ENCODE peak calls at places on chromosomes 13 and 19, in five cellular contexts. One of them, this sample, is unnamed.

GRCh38 chr13:53144826-53145225 is 116.2 kb downstream of the OLFM4 start:
- DNase-seq in neuronal stem cell: no peak
- DNase-seq in IMR-90: no peak
- DNase-seq in mesenchymal stem cell: no peak
- DNase-seq in H1: no peak
- DNase-seq in this sample: no peak

GRCh38 chr19:45069056-45069455 is 7.2 kb downstream of the ZNF296 start:
- DNase-seq in neuronal stem cell: no peak
- DNase-seq in IMR-90: no peak
- DNase-seq in mesenchymal stem cell: peak
- DNase-seq in H1: no peak
- DNase-seq in this sample: peak

GRCh38 chr13:97249797-97250495 is 27.8 kb downstream of the MBNL2 start:
- DNase-seq in neuronal stem cell: no peak
- DNase-seq in IMR-90: no peak
- DNase-seq in mesenchymal stem cell: no peak
- DNase-seq in H1: no peak
- DNase-seq in this sample: no peak

GRCh38 chr19:31220540-31220939 is 128.7 kb downstream of the TSHZ3 start:
- DNase-seq in neuronal stem cell: no peak
- DNase-seq in IMR-90: no peak
- DNase-seq in mesenchymal stem cell: no peak
- DNase-seq in H1: no peak
- DNase-seq in this sample: peak

GRCh38 chr13:23623394-23623793 is 53.2 kb downstream of the TNFRSF19 start:
- DNase-seq in neuronal stem cell: no peak
- DNase-seq in IMR-90: no peak
- DNase-seq in mesenchymal stem cell: no peak
- DNase-seq in H1: no peak
- DNase-seq in this sample: no peak

GRCh38 chr13:102195566-102196462 is 206.0 kb downstream of the FGF14 start:
- DNase-seq in neuronal stem cell: no peak
- DNase-seq in IMR-90: peak
- DNase-seq in mesenchymal stem cell: peak
- DNase-seq in H1: no peak
- DNase-seq in this sample: peak

GRCh38 chr13:34817246-34817645 is 124.8 kb upstream of the NBEA start:
- DNase-seq in neuronal stem cell: no peak
- DNase-seq in IMR-90: no peak
- DNase-seq in mesenchymal stem cell: no peak
- DNase-seq in H1: no peak
- DNase-seq in this sample: no peak

GRCh38 chr19:3982701-3983541 is 2.3 kb downstream of the EEF2 start:
- DNase-seq in neuronal stem cell: no peak
- DNase-seq in IMR-90: peak
- DNase-seq in mesenchymal stem cell: peak
- DNase-seq in H1: no peak
- DNase-seq in this sample: peak

GRCh38 chr19:35177377-35178274 is 23.1 kb downstream of the FXYD5 start:
- DNase-seq in neuronal stem cell: no peak
- DNase-seq in IMR-90: no peak
- DNase-seq in mesenchymal stem cell: no peak
- DNase-seq in H1: no peak
- DNase-seq in this sample: no peak

GRCh38 chr19:44303976-44304568 is 753 bp downstream of the ZNF235 start:
- DNase-seq in neuronal stem cell: peak
- DNase-seq in IMR-90: peak
- DNase-seq in mesenchymal stem cell: peak
- DNase-seq in H1: no peak
- DNase-seq in this sample: peak

GRCh38 chr13:50845211-50845610 is 1.7 kb upstream of the DLEU7 start:
- DNase-seq in neuronal stem cell: no peak
- DNase-seq in IMR-90: no peak
- DNase-seq in mesenchymal stem cell: no peak
- DNase-seq in H1: no peak
- DNase-seq in this sample: no peak

GRCh38 chr19:888615-889385 is 4.2 kb downstream of the MED16 start:
- DNase-seq in neuronal stem cell: no peak
- DNase-seq in IMR-90: no peak
- DNase-seq in mesenchymal stem cell: no peak
- DNase-seq in H1: no peak
- DNase-seq in this sample: no peak

GRCh38 chr19:21202865-21203494 is 61.1 kb downstream of the ZNF431 start:
- DNase-seq in neuronal stem cell: peak
- DNase-seq in IMR-90: peak
- DNase-seq in mesenchymal stem cell: peak
- DNase-seq in H1: peak
- DNase-seq in this sample: peak

DNA sequence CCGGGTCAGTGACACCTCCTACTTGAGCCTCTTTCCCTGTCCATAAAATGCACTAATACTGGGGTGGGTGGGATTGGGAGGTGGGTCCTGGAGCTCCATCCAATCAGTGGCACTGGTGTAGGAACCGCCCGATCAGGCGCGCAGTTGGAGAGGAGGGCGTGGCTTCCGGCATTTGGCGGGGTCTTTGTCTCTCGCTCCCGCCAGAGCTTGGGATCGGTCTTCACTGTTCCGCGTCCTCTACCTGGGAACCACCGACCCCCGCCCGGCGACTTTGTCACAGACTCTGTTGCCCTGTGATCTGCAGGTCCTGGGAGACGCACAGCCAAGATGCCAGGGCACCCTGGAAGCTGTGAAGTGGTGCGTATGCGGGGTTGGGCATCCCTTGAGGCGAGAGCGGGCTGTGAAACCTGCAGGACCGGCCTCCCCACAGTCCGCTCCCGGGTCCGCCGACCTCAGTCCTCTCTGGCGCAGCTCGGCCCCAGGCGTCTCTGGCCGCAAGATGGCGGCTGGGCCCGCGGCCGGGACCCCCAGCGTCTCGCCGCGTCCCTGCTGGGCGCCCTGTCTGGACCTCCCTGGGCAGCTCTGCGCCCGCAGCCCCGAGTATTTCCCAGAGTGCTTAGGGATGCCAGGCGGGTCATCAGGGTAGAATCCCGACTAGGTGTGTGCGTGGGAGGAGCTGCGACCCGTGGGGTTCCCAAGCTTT is 41.6 kb upstream of the ZNF730 start:
- DNase-seq in neuronal stem cell: peak
- DNase-seq in IMR-90: peak
- DNase-seq in mesenchymal stem cell: peak
- DNase-seq in H1: peak
- DNase-seq in this sample: peak
- H2BK15ac ChIP-seq in neuronal stem cell: no peak
- H2BK15ac ChIP-seq in IMR-90: no peak
- H2BK15ac ChIP-seq in mesenchymal stem cell: no peak
- H2BK15ac ChIP-seq in H1: peak
- H2BK15ac ChIP-seq in this sample: no peak

GRCh38 chr19:49428547-49429451 is 3.6 kb downstream of the GFY start:
- DNase-seq in neuronal stem cell: no peak
- DNase-seq in IMR-90: no peak
- DNase-seq in mesenchymal stem cell: no peak
- DNase-seq in H1: no peak
- DNase-seq in this sample: no peak
- H3K4me3 ChIP-seq in neuronal stem cell: peak
- H3K4me3 ChIP-seq in IMR-90: no peak
- H3K4me3 ChIP-seq in mesenchymal stem cell: no peak
- H3K4me3 ChIP-seq in H1: peak
- H3K4me3 ChIP-seq in this sample: peak

GRCh38 chr19:8910775-8911414 is 78.7 kb downstream of the MBD3L1 start:
- DNase-seq in neuronal stem cell: no peak
- DNase-seq in IMR-90: no peak
- DNase-seq in mesenchymal stem cell: no peak
- DNase-seq in H1: no peak
- DNase-seq in this sample: no peak
- H2BK15ac ChIP-seq in neuronal stem cell: no peak
- H2BK15ac ChIP-seq in IMR-90: no peak
- H2BK15ac ChIP-seq in mesenchymal stem cell: no peak
- H2BK15ac ChIP-seq in H1: no peak
- H2BK15ac ChIP-seq in this sample: no peak

DNA sequence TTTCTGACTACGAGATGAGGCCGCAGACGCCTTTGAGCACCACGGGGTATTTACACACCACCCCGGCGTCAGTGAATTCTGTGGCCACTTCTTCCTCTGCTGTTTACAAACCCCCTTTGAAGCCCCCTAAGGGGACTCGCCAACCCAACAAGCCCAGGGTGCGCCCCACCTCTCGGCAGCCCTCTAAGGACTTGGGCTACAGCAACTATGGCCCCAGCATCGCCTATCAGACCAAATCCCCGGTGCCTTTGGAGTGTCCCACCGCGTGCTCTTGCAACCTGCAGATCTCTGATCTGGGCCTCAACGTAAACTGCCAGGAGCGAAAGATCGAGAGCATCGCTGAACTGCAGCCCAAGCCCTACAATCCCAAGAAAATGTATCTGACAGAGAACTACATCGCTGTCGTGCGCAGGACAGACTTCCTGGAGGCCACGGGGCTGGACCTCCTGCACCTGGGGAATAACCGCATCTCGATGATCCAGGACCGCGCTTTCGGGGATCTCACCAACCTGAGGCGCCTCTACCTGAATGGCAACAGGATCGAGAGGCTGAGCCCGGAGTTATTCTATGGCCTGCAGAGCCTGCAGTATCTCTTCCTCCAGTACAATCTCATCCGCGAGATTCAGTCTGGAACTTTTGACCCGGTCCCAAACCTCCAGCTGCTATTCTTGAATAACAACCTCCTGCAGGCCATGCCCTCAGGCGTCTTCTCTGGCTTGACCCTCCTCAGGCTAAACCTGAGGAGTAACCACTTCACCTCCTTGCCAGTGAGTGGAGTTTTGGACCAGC is 5.3 kb downstream of the SLITRK5 start:
- DNase-seq in neuronal stem cell: no peak
- DNase-seq in IMR-90: no peak
- DNase-seq in mesenchymal stem cell: no peak
- DNase-seq in H1: no peak
- DNase-seq in this sample: peak
- H3K4me3 ChIP-seq in neuronal stem cell: peak
- H3K4me3 ChIP-seq in IMR-90: no peak
- H3K4me3 ChIP-seq in mesenchymal stem cell: no peak
- H3K4me3 ChIP-seq in H1: peak
- H3K4me3 ChIP-seq in this sample: no peak

DNA sequence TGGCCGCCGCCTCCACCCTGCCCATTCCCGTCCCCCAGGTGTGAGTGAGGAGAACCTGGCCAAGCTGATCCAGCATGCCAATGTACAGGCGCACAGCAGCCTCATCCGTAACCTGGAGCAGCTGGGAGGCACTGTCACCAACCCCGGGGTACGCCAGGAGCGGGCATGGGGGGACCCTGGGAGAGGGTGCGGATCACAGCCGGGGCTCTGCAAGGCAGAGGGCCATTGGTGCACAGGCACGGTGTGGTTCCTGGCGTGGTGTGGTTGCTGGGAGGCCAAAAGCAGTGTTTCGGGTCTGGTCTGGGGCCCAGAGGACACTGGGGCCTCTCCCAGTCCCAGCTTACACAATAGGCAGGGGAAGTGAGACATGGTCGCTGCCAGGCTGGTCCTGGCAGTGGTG is 8.2 kb downstream of the STXBP2 start:
- DNase-seq in neuronal stem cell: no peak
- DNase-seq in IMR-90: no peak
- DNase-seq in mesenchymal stem cell: no peak
- DNase-seq in H1: no peak
- DNase-seq in this sample: no peak
- H2BK15ac ChIP-seq in neuronal stem cell: no peak
- H2BK15ac ChIP-seq in IMR-90: no peak
- H2BK15ac ChIP-seq in mesenchymal stem cell: no peak
- H2BK15ac ChIP-seq in H1: no peak
- H2BK15ac ChIP-seq in this sample: no peak

GRCh38 chr13:47033216-47033615 is 136.4 kb upstream of the HTR2A start:
- DNase-seq in neuronal stem cell: no peak
- DNase-seq in IMR-90: peak
- DNase-seq in mesenchymal stem cell: peak
- DNase-seq in H1: no peak
- DNase-seq in this sample: peak
- H3K4me3 ChIP-seq in neuronal stem cell: no peak
- H3K4me3 ChIP-seq in IMR-90: peak
- H3K4me3 ChIP-seq in mesenchymal stem cell: peak
- H3K4me3 ChIP-seq in H1: no peak
- H3K4me3 ChIP-seq in this sample: no peak

DNA sequence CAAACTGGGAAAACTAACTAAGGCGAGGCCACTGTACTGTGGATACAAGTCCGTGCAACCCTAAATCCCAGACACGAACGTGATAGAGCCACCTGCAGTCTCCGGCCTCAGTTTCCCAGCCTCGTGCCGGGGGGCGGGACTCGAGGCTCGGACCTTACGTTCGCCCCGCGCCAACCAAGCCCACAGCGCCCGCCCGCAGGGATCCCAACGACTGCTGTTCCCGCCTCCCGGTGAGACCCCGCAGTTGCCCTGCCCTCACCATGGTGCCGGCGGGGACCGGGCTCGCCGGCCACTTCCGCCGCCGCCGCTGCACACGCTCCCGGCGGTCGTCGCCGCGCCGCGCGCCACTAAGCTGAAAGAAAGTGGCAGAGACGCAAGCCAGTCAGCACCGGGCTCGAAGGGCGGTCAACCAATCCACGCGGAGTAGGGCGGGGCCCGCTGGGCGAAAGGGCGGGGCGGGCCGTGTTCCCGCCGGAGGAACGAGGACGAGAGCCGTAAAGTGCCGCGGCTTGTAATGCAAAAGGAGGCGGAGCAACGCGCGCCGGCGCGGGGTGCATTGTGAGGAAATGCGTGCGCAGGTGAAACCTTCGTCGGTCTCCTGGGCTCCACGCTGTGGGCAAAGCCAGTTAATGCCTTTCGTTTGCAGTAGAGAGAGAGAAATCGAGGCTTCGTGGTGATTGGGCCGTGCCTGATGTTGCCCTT is at the start of gene LSM4:
- DNase-seq in neuronal stem cell: peak
- DNase-seq in IMR-90: peak
- DNase-seq in mesenchymal stem cell: peak
- DNase-seq in H1: peak
- DNase-seq in this sample: peak
- H2BK15ac ChIP-seq in neuronal stem cell: no peak
- H2BK15ac ChIP-seq in IMR-90: peak
- H2BK15ac ChIP-seq in mesenchymal stem cell: peak
- H2BK15ac ChIP-seq in H1: peak
- H2BK15ac ChIP-seq in this sample: no peak

GRCh38 chr19:48644355-48644754 is 1.6 kb downstream of the CA11 start:
- DNase-seq in neuronal stem cell: no peak
- DNase-seq in IMR-90: no peak
- DNase-seq in mesenchymal stem cell: no peak
- DNase-seq in H1: no peak
- DNase-seq in this sample: no peak
- H3K4me3 ChIP-seq in neuronal stem cell: peak
- H3K4me3 ChIP-seq in IMR-90: no peak
- H3K4me3 ChIP-seq in mesenchymal stem cell: no peak
- H3K4me3 ChIP-seq in H1: peak
- H3K4me3 ChIP-seq in this sample: no peak